ENCODE peak calls at places on chromosomes 1 and 21, in four cellular contexts. E is PC-9, W is astrocyte, V is H1. N is an unnamed sample.

GRCh38 chr1:182335771-182336170 is 55.8 kb downstream of the GLUL start:
- DNase-seq in E (no peak), W (no peak), V (no peak), N (no peak)

GRCh38 chr1:31432592-31433395 is 19.8 kb downstream of the SERINC2 start:
- DNase-seq in E (no peak), W (no peak), V (no peak), N (no peak)

GRCh38 chr1:157626099-157626498 is 28.2 kb upstream of the FCRL4 start:
- DNase-seq in E (no peak), W (no peak), V (peak), N (peak)

GRCh38 chr1:111769517-111770146 is 13.9 kb downstream of the DDX20 start:
- DNase-seq in E (peak), W (peak), V (no peak), N (peak)

GRCh38 chr21:44547656-44548331 is 3.5 kb downstream of the KRTAP10-2 start:
- DNase-seq in E (no peak), W (no peak), V (no peak), N (peak)

GRCh38 chr1:94020764-94021579 is 100.0 kb downstream of the ABCA4 start:
- DNase-seq in E (peak), W (peak), V (no peak), N (no peak)

GRCh38 chr21:43193651-43194302 is 25.0 kb downstream of the CRYAA start:
- DNase-seq in E (peak), W (peak), V (no peak), N (peak)

GRCh38 chr1:107358611-107359342 is 217.9 kb downstream of the NTNG1 start:
- DNase-seq in E (no peak), W (no peak), V (no peak), N (no peak)

GRCh38 chr1:220552672-220553258 is 24.8 kb downstream of the MARK1 start:
- DNase-seq in E (no peak), W (no peak), V (no peak), N (no peak)

GRCh38 chr1:62356257-62356835 is 37.1 kb upstream of the KANK4 start:
- DNase-seq in E (peak), W (peak), V (no peak), N (no peak)

GRCh38 chr1:166155108-166155507 is 11.7 kb downstream of the FAM78B start:
- DNase-seq in E (no peak), W (no peak), V (no peak), N (no peak)

GRCh38 chr1:234647758-234648157 is 37.8 kb upstream of the IRF2BP2 start:
- DNase-seq in E (no peak), W (no peak), V (no peak), N (no peak)

GRCh38 chr21:44969965-44970755 is 30.3 kb downstream of the SLX9 start:
- DNase-seq in E (no peak), W (peak), V (no peak), N (no peak)

GRCh38 chr1:241323510-241323909 is 33.5 kb downstream of the RGS7 start:
- DNase-seq in E (no peak), W (peak), V (peak), N (peak)

GRCh38 chr21:42316891-42317290 is 1.7 kb upstream of the TFF3 start:
- DNase-seq in E (no peak), W (no peak), V (no peak), N (no peak)

GRCh38 chr1:8396912-8397406 is 79.0 kb downstream of the SLC45A1 start:
- DNase-seq in E (no peak), W (peak), V (no peak), N (no peak)

GRCh38 chr1:197180252-197180878 is 33.9 kb upstream of the ASPM start:
- DNase-seq in E (no peak), W (peak), V (no peak), N (no peak)

GRCh38 chr1:37722181-37723071 is 30.1 kb downstream of the CDCA8 start:
- DNase-seq in E (no peak), W (no peak), V (no peak), N (no peak)

GRCh38 chr1:74819062-74819461 is 86.1 kb downstream of the TYW3 start:
- DNase-seq in E (no peak), W (peak), V (no peak), N (no peak)

GRCh38 chr1:156140879-156141707 is 12.3 kb upstream of the SEMA4A start:
- DNase-seq in E (no peak), W (no peak), V (no peak), N (peak)

GRCh38 chr1:69157046-69157756 is 410.5 kb upstream of the LRRC7 start:
- DNase-seq in E (no peak), W (no peak), V (no peak), N (no peak)

GRCh38 chr1:202505356-202505755 is 156.9 kb downstream of the PPP1R12B start:
- DNase-seq in E (no peak), W (peak), V (no peak), N (no peak)

GRCh38 chr1:195604287-195604686 is 1004.0 kb downstream of the KCNT2 start:
- DNase-seq in E (no peak), W (peak), V (no peak), N (no peak)

GRCh38 chr1:12521096-12521495 is 96.9 kb downstream of the DHRS3 start:
- DNase-seq in E (no peak), W (no peak), V (no peak), N (no peak)

GRCh38 chr21:45508607-45509565 is 33.4 kb downstream of the SLC19A1 start:
- DNase-seq in E (no peak), W (no peak), V (no peak), N (no peak)

GRCh38 chr1:7228252-7228961 is 443.2 kb downstream of the CAMTA1 start:
- DNase-seq in E (no peak), W (no peak), V (no peak), N (no peak)

GRCh38 chr1:192201303-192201702 is 43.0 kb downstream of the RGS18 start:
- DNase-seq in E (no peak), W (no peak), V (no peak), N (peak)

GRCh38 chr1:37098196-37098595 is 63.9 kb upstream of the GRIK3 start:
- DNase-seq in E (no peak), W (no peak), V (no peak), N (no peak)

GRCh38 chr21:17819878-17820232 is 699 bp upstream of the C21orf91 start:
- DNase-seq in E (no peak), W (no peak), V (no peak), N (no peak)

GRCh38 chr21:17821121-17821520 is 2.0 kb upstream of the C21orf91 start:
- DNase-seq in E (no peak), W (no peak), V (no peak), N (no peak)

GRCh38 chr21:17818158-17819113 is 720 bp downstream of the C21orf91 start:
- DNase-seq in E (peak), W (peak), V (no peak), N (peak)

GRCh38 chr21:17823846-17824245 is 4.7 kb upstream of the C21orf91 start:
- DNase-seq in E (no peak), W (no peak), V (no peak), N (no peak)

DNA sequence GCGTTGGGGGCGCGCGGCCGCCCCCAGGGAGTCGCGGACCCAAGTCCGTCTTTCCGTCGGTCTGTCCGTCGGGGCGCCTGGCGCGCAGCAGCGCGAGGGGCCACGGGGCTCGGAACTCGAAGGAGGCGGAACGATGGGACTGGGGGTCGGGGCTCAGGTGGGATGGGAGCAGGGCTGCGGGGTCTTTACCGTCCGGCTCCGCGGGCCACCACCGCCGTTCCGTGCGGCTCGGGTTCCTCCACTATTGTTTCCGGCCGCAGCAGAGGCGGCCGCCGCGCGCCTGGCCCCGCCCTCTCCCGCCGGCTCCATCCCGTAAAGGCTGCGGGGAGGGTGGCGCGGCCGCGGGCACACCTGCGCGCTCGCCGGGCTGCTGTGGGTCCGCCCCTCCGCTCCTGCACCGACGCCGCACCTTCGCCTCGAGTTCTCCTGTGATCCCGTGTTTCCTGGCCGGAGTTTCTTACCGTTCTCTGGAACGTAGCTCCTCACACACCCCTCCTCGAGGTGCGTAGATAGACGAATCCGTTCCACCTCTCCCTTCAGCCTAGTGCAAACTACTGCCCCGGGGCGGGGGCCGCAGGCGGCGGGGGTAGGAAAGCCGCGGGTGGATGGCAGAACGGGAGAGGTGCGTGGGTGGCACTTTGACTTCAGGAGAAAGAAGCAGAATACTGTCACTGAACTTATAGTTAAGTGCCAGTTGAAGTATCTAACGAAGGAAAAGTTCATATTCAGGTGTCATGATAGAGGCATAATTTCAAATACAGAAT is at the start of gene C21orf91:
- DNase-seq in E (peak), W (peak), V (peak), N (peak)
- TF ChIP-seq EZH2 in E (no peak), W (no peak), V (no peak), N (no peak)

GRCh38 chr21:14869984-14870840 is 194.6 kb downstream of the NRIP1 start:
- DNase-seq in E (no peak), W (no peak), V (no peak), N (no peak)

GRCh38 chr21:14862794-14863720 is 201.7 kb downstream of the NRIP1 start:
- DNase-seq in E (no peak), W (no peak), V (no peak), N (peak)

GRCh38 chr21:14863745-14864210 is 201.0 kb downstream of the NRIP1 start:
- DNase-seq in E (no peak), W (peak), V (no peak), N (no peak)

GRCh38 chr21:14866859-14867560 is 197.8 kb downstream of the NRIP1 start:
- DNase-seq in E (no peak), W (no peak), V (no peak), N (no peak)

DNA sequence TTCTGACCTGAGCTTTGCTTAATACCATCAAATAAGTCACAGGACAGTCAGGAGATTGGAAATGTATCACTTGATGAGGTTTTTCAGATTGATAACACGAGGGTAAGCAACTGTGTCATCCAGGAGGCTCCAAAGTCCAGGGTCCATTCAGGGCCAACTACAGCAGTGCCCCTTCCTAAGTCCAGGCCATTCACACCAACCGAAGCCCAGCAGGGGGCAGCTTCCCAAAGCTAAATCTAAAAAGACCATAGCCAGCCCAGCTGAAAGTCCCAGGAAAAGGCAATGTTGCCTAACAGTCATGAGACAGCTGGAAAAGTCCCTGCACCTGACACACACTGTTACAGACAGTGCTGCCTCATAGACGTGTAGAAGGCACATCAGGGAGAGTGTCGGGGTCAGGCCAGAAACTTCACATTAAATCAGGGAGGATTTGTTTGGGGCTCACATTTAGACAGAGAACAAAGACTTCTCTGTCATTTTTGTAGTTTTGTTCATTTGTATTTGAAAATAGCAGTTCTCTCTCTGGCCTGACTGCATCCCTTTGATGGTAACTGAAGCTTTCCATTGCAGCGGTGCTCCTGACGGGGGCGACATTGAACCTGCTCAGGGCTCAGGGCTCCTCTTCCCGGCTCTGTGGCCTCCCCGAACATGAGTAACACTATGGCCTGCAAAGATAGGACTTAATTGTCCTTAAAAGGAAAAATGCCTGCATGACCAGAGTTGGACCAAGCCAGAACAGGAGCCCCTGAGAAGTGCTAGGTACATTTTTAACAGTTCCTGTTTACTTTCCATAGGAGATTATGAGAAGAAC is 200.4 kb downstream of the NRIP1 start:
- DNase-seq in E (peak), W (peak), V (peak), N (peak)
- TF ChIP-seq CTCF in E (peak), W (peak), V (peak), N (peak)

GRCh38 chr1:193558491-193559028 is 372.1 kb upstream of the B3GALT2 start:
- DNase-seq in E (peak), W (peak), V (no peak), N (no peak)

GRCh38 chr1:193552274-193552673 is 365.9 kb upstream of the B3GALT2 start:
- DNase-seq in E (no peak), W (no peak), V (no peak), N (no peak)

GRCh38 chr1:193553562-193553961 is 367.1 kb upstream of the B3GALT2 start:
- DNase-seq in E (no peak), W (no peak), V (no peak), N (no peak)

DNA sequence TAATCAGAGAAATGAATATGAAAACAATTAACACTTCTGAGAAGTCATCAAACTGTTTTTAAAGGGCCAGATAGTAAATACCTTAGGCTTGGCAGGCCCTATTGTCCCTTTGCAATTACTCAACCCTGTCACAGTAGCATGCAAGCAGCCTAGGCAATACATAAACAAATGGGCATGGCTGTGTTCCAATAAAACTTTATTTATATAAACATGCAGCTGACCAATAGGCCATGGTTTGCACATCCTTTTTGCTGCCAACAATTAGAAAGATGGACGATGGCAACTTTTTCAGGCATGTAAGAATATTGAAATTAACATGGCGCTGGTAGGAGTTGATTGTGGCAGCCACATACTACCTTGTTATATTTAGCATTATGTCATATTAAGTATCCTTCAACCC is 369.6 kb upstream of the B3GALT2 start:
- DNase-seq in E (no peak), W (no peak), V (no peak), N (no peak)
- TF ChIP-seq EZH2 in E (no peak), W (no peak), V (no peak), N (no peak)

DNA sequence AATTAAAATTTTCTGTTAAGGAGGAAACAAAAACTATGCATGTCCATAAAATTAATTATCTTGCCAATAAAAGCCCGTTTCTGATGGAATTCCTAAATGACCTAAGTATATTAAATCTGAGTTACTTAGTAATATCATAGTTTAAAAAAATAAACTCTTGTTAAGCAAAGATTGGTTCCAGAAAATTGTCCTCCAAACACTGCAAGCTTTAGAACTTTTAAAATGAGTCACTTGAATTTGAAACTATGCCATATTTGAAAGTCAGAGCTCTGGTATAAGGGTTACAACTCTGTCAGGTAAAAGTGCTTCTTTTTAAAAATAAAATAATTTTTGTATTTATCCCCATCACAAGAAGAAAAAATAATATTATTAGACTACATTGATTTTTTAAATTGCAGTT is 409.5 kb downstream of the PLPP3 start:
- DNase-seq in E (no peak), W (peak), V (no peak), N (no peak)
- TF ChIP-seq CTCF in E (no peak), W (no peak), V (no peak), N (no peak)

GRCh38 chr1:22155517-22155916 is 12.6 kb upstream of the WNT4 start:
- DNase-seq in E (no peak), W (no peak), V (no peak), N (no peak)
- TF ChIP-seq EZH2 in E (no peak), W (no peak), V (no peak), N (no peak)

DNA sequence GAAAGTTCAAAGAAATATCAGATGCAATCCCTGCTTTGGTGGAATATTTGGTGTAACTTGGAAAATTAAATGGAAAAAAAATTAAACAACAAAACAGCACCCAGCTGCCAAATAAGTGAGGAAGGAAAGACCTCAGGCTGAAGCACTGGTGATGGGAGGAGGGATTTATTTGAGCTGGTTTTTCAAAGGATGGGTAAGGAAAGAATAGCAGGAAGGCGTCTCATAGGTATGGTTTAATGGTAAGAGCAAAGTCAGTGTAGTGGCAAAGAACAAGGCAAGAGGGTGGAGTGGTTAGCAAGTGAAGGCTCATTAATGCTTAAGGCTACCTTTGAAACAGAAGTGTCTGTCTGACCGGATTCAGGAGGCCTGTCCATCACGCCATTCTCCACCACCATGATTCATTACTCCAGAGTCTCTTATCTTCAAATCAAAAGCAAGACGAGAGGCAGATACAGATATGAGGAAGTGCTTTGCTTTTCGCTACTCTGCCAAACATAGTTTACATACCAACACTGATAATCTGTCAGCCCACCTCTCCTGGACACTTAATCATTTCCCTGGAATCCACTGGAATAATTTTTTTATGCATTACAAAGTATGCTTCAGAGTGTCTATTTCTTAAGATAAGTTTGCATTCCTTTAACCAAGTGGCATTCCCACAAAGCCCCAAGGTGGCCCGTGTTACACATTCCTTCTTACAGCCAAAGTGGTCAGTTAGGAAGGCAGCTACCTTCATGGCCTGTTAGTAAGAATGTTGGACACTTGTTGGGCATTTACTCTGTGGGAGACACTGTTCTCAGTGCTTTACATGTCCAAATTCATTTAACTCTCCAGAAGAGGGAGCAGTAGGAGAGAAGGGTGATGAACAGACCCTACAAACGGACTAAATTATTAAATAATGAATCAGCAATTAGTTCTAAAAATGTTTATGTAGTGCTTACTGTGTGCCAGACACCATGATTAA is 146.6 kb downstream of the ROR1 start:
- DNase-seq in E (peak), W (peak), V (no peak), N (no peak)
- TF ChIP-seq CTCF in E (peak), W (peak), V (no peak), N (no peak)

DNA sequence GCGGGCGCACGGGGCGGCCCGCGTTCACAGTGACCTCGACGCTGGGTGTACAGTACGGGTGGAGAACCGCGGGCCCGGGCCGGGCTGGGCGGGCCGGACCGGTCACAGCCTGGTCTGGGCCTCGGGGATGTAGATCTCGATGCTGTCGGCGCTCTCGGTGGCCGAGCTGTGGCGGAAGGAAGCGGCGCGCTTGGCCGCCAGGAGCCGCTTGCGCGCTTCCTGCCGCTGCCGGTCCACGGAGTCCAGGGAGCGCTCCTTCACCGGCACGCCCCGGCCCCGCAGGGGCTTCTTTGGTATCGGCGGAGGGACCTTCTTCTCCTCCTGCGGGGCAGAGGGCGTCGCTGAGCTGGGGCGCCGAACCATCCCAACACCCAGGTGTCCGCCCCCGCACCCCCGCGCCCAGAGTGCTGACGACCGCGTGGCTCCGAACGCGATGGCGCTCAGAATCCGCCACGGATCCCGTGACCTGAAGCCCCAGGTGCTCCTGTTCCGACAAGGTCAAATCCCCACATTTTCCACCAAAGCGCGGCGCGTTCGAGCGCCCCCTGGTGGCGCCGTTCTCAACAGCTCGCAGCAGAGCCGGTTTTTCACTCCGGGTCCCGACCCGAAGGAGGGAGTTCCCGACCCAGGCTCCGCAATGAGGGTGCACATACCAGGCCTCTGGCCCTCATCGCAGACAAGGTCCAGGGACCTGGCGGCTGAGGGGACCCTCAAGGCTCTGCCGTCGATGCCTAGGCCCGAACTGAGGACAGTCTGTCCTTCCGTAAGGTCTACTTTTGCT is 6.6 kb upstream of the SMIM12 start:
- DNase-seq in E (peak), W (peak), V (peak), N (peak)
- TF ChIP-seq EZH2 in E (no peak), W (no peak), V (peak), N (no peak)